ENCODE peak calls at places on chromosome 2, in five cellular contexts. One of them, this sample, is unnamed.

GRCh38 chr2:179805001-179805400 is 56.4 kb downstream of the ZNF385B start:
- DNase-seq in endothelial cell: no peak
- DNase-seq in psoas muscle: no peak
- DNase-seq in right lobe of liver: no peak
- DNase-seq in foreskin keratinocyte: no peak
- DNase-seq in this sample: no peak

GRCh38 chr2:205889073-205889472 is 196.9 kb downstream of the INO80D start:
- DNase-seq in endothelial cell: no peak
- DNase-seq in foreskin keratinocyte: peak
- DNase-seq in psoas muscle: no peak
- DNase-seq in right lobe of liver: no peak
- DNase-seq in this sample: no peak

GRCh38 chr2:149084924-149085795 is 46.7 kb downstream of the LYPD6B start:
- DNase-seq in foreskin keratinocyte: no peak
- DNase-seq in right lobe of liver: no peak
- DNase-seq in endothelial cell: no peak
- DNase-seq in psoas muscle: no peak
- DNase-seq in this sample: no peak

GRCh38 chr2:137380610-137381009 is 583.7 kb upstream of the HNMT start:
- DNase-seq in right lobe of liver: no peak
- DNase-seq in endothelial cell: no peak
- DNase-seq in psoas muscle: no peak
- DNase-seq in foreskin keratinocyte: peak
- DNase-seq in this sample: no peak

GRCh38 chr2:176161817-176162626 is 4.9 kb downstream of the HOXD3 start:
- DNase-seq in right lobe of liver: no peak
- DNase-seq in endothelial cell: no peak
- DNase-seq in foreskin keratinocyte: peak
- DNase-seq in psoas muscle: no peak
- DNase-seq in this sample: no peak

GRCh38 chr2:128413014-128413717 is 94.5 kb upstream of the HS6ST1 start:
- DNase-seq in right lobe of liver: no peak
- DNase-seq in psoas muscle: no peak
- DNase-seq in endothelial cell: no peak
- DNase-seq in foreskin keratinocyte: no peak
- DNase-seq in this sample: no peak

GRCh38 chr2:229921892-229922448 is at the start of gene TRIP12:
- DNase-seq in endothelial cell: peak
- DNase-seq in foreskin keratinocyte: peak
- DNase-seq in right lobe of liver: peak
- DNase-seq in psoas muscle: peak
- DNase-seq in this sample: peak

GRCh38 chr2:162607915-162608314 is 230.7 kb downstream of the KCNH7 start:
- DNase-seq in psoas muscle: no peak
- DNase-seq in foreskin keratinocyte: no peak
- DNase-seq in right lobe of liver: no peak
- DNase-seq in endothelial cell: no peak
- DNase-seq in this sample: no peak

GRCh38 chr2:101745711-101746694 is 48.5 kb downstream of the MAP4K4 start:
- DNase-seq in endothelial cell: no peak
- DNase-seq in psoas muscle: no peak
- DNase-seq in right lobe of liver: no peak
- DNase-seq in foreskin keratinocyte: peak
- DNase-seq in this sample: peak

GRCh38 chr2:162174778-162175177 is 22.7 kb upstream of the GCG start:
- DNase-seq in foreskin keratinocyte: no peak
- DNase-seq in psoas muscle: no peak
- DNase-seq in endothelial cell: no peak
- DNase-seq in right lobe of liver: no peak
- DNase-seq in this sample: peak

GRCh38 chr2:18750662-18751554 is 161.5 kb upstream of the NT5C1B start:
- DNase-seq in right lobe of liver: no peak
- DNase-seq in foreskin keratinocyte: peak
- DNase-seq in endothelial cell: no peak
- DNase-seq in psoas muscle: no peak
- DNase-seq in this sample: no peak

GRCh38 chr2:195819276-195819675 is 162.2 kb downstream of the SLC39A10 start:
- DNase-seq in right lobe of liver: no peak
- DNase-seq in foreskin keratinocyte: no peak
- DNase-seq in endothelial cell: no peak
- DNase-seq in psoas muscle: no peak
- DNase-seq in this sample: no peak

GRCh38 chr2:73716518-73717250 is 20.5 kb downstream of the TPRKB start:
- DNase-seq in psoas muscle: no peak
- DNase-seq in foreskin keratinocyte: no peak
- DNase-seq in right lobe of liver: no peak
- DNase-seq in endothelial cell: no peak
- DNase-seq in this sample: peak

GRCh38 chr2:40341198-40341597 is 110.7 kb downstream of the SLC8A1 start:
- DNase-seq in foreskin keratinocyte: no peak
- DNase-seq in endothelial cell: no peak
- DNase-seq in psoas muscle: no peak
- DNase-seq in right lobe of liver: no peak
- DNase-seq in this sample: no peak

GRCh38 chr2:9030882-9031645 is 27.6 kb upstream of the MBOAT2 start:
- DNase-seq in psoas muscle: no peak
- DNase-seq in right lobe of liver: no peak
- DNase-seq in endothelial cell: no peak
- DNase-seq in foreskin keratinocyte: no peak
- DNase-seq in this sample: no peak

GRCh38 chr2:164947281-164947680 is 8.0 kb downstream of the SLC38A11 start:
- DNase-seq in foreskin keratinocyte: no peak
- DNase-seq in psoas muscle: no peak
- DNase-seq in endothelial cell: no peak
- DNase-seq in right lobe of liver: no peak
- DNase-seq in this sample: no peak

GRCh38 chr2:101111917-101112771 is 39.0 kb downstream of the TBC1D8 start:
- DNase-seq in foreskin keratinocyte: no peak
- DNase-seq in right lobe of liver: no peak
- DNase-seq in psoas muscle: no peak
- DNase-seq in endothelial cell: no peak
- DNase-seq in this sample: peak

GRCh38 chr2:12502759-12503158 is 214.0 kb upstream of the TRIB2 start:
- DNase-seq in right lobe of liver: no peak
- DNase-seq in psoas muscle: no peak
- DNase-seq in foreskin keratinocyte: no peak
- DNase-seq in endothelial cell: no peak
- DNase-seq in this sample: no peak

GRCh38 chr2:101160454-101160853 is 9.3 kb upstream of the TBC1D8 start:
- DNase-seq in foreskin keratinocyte: peak
- DNase-seq in endothelial cell: no peak
- DNase-seq in psoas muscle: no peak
- DNase-seq in right lobe of liver: no peak
- DNase-seq in this sample: no peak

GRCh38 chr2:25297738-25298137 is 44.0 kb downstream of the DNMT3A start:
- DNase-seq in psoas muscle: no peak
- DNase-seq in foreskin keratinocyte: no peak
- DNase-seq in endothelial cell: no peak
- DNase-seq in right lobe of liver: no peak
- DNase-seq in this sample: no peak

GRCh38 chr2:201830666-201831065 is 24.3 kb downstream of the CDK15 start:
- DNase-seq in endothelial cell: no peak
- DNase-seq in right lobe of liver: no peak
- DNase-seq in psoas muscle: no peak
- DNase-seq in foreskin keratinocyte: no peak
- DNase-seq in this sample: no peak

GRCh38 chr2:178449700-178450573 is 1.0 kb downstream of the PRKRA start:
- DNase-seq in right lobe of liver: no peak
- DNase-seq in foreskin keratinocyte: peak
- DNase-seq in endothelial cell: no peak
- DNase-seq in psoas muscle: no peak
- DNase-seq in this sample: no peak

GRCh38 chr2:96264656-96265348 is 995 bp downstream of the TMEM127 start:
- DNase-seq in foreskin keratinocyte: peak
- DNase-seq in endothelial cell: peak
- DNase-seq in right lobe of liver: peak
- DNase-seq in psoas muscle: no peak
- DNase-seq in this sample: no peak

GRCh38 chr2:567496-567864 is 109.7 kb downstream of the TMEM18 start:
- DNase-seq in foreskin keratinocyte: no peak
- DNase-seq in endothelial cell: no peak
- DNase-seq in right lobe of liver: no peak
- DNase-seq in psoas muscle: no peak
- DNase-seq in this sample: no peak

GRCh38 chr2:64866797-64867196 is 122.4 kb upstream of the SLC1A4 start:
- DNase-seq in psoas muscle: peak
- DNase-seq in endothelial cell: no peak
- DNase-seq in foreskin keratinocyte: no peak
- DNase-seq in right lobe of liver: peak
- DNase-seq in this sample: peak
- TF ChIP-seq CTCF in psoas muscle: no peak
- TF ChIP-seq CTCF in endothelial cell: no peak
- TF ChIP-seq CTCF in foreskin keratinocyte: no peak
- TF ChIP-seq CTCF in right lobe of liver: no peak
- TF ChIP-seq CTCF in this sample: no peak

GRCh38 chr2:222942977-222943376 is 82.1 kb downstream of the ACSL3 start:
- DNase-seq in right lobe of liver: no peak
- DNase-seq in psoas muscle: no peak
- DNase-seq in endothelial cell: no peak
- DNase-seq in foreskin keratinocyte: no peak
- DNase-seq in this sample: no peak

GRCh38 chr2:222942556-222942955 is 81.7 kb downstream of the ACSL3 start:
- DNase-seq in endothelial cell: no peak
- DNase-seq in psoas muscle: no peak
- DNase-seq in right lobe of liver: no peak
- DNase-seq in foreskin keratinocyte: no peak
- DNase-seq in this sample: no peak

GRCh38 chr2:222944552-222944951 is 83.7 kb downstream of the ACSL3 start:
- DNase-seq in foreskin keratinocyte: no peak
- DNase-seq in endothelial cell: no peak
- DNase-seq in right lobe of liver: no peak
- DNase-seq in psoas muscle: no peak
- DNase-seq in this sample: no peak

GRCh38 chr2:222944971-222945740 is 84.3 kb downstream of the ACSL3 start:
- DNase-seq in endothelial cell: no peak
- DNase-seq in psoas muscle: no peak
- DNase-seq in right lobe of liver: no peak
- DNase-seq in foreskin keratinocyte: no peak
- DNase-seq in this sample: no peak

DNA sequence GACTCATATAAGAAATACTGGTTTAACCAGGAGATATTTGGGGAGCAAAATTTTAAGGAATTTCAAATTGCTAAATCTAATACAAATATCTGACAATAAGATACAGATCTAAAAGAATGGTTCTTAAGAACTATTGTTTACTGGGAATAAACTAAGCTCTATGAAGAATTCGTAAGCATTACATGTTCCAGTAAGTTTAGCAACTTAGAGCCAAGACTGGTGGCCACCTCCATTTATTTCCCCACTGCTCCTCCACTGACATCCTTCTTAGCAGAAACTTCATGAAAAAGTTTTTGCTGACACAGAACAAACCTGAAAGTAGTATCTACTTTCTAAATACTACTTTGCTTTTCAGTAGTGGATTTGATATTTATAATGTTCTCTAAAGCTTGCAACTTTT is 83.0 kb downstream of the ACSL3 start:
- DNase-seq in psoas muscle: no peak
- DNase-seq in endothelial cell: no peak
- DNase-seq in right lobe of liver: no peak
- DNase-seq in foreskin keratinocyte: peak
- DNase-seq in this sample: no peak
- TF ChIP-seq CTCF in psoas muscle: no peak
- TF ChIP-seq CTCF in endothelial cell: no peak
- TF ChIP-seq CTCF in right lobe of liver: no peak
- TF ChIP-seq CTCF in foreskin keratinocyte: no peak
- TF ChIP-seq CTCF in this sample: no peak

DNA sequence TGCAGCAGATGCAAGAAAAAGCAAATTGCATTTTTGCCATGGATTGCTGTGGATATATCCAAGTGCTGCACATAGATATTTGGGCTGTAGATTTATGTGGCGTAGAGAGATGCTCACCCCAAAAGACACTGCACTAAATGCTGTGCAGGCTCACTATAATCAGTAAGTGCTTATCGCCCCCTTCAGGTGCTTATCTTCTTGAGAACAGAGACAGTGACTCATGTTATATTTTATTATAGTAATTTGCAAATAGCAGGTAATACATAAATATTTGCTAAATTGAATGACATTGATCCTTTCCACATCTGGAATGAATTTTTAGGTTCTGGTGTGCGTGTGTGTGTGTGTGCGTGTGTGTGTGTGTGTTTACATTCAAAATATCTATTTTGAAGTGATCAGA is 36.8 kb upstream of the PLEKHM3 start:
- DNase-seq in psoas muscle: no peak
- DNase-seq in endothelial cell: peak
- DNase-seq in right lobe of liver: no peak
- DNase-seq in foreskin keratinocyte: peak
- DNase-seq in this sample: no peak
- TF ChIP-seq CTCF in psoas muscle: peak
- TF ChIP-seq CTCF in endothelial cell: peak
- TF ChIP-seq CTCF in right lobe of liver: peak
- TF ChIP-seq CTCF in foreskin keratinocyte: peak
- TF ChIP-seq CTCF in this sample: peak

GRCh38 chr2:95076705-95077520 is 44.7 kb downstream of the MRPS5 start:
- DNase-seq in foreskin keratinocyte: peak
- DNase-seq in right lobe of liver: peak
- DNase-seq in endothelial cell: peak
- DNase-seq in psoas muscle: peak
- DNase-seq in this sample: no peak

GRCh38 chr2:95072424-95072823 is 46.9 kb downstream of the MAL start:
- DNase-seq in foreskin keratinocyte: no peak
- DNase-seq in psoas muscle: no peak
- DNase-seq in right lobe of liver: no peak
- DNase-seq in endothelial cell: no peak
- DNase-seq in this sample: no peak

GRCh38 chr2:95073856-95074662 is 47.5 kb downstream of the MRPS5 start:
- DNase-seq in foreskin keratinocyte: no peak
- DNase-seq in right lobe of liver: no peak
- DNase-seq in endothelial cell: no peak
- DNase-seq in psoas muscle: no peak
- DNase-seq in this sample: no peak

GRCh38 chr2:95075440-95075885 is 46.1 kb downstream of the MRPS5 start:
- DNase-seq in foreskin keratinocyte: no peak
- DNase-seq in psoas muscle: no peak
- DNase-seq in endothelial cell: no peak
- DNase-seq in right lobe of liver: no peak
- DNase-seq in this sample: no peak

DNA sequence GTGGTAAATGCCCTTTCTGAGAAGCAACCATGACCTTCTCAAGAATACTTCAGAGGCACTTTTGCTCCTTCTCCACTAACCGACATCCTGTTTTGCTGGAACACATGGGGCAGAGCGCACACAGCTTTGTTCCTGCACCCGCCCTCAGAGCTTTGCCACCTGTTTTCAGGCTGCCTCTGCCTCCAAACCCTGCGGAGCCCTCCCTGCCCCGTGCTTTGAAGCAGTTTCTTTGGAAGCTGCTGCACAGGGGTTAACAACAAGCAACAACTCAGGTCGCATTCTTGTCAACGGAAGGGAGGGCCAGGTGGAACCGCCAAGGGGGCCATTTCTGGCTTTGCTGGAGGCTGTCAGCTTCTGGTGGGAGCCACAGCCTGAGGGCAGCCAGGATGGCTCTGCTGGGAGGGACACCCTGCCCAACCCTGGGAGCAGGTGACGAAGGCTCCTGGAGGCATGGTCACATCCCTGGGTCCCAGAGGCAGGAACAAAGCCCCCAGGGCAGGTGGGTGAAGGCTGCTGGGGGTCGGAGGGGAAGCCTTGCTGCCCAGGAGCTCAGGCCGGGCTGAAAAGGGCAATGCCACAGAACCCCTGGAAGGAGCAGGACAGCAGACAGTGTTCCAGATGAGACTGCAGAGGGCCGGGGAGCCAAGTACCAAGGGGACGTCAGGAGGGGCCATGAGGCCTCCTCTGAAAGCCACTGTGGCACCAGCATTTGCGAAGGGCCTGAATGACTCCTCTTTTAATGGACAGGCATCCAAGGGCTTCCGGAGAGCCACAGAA is 46.8 kb downstream of the MRPS5 start:
- DNase-seq in endothelial cell: no peak
- DNase-seq in foreskin keratinocyte: no peak
- DNase-seq in psoas muscle: no peak
- DNase-seq in right lobe of liver: no peak
- DNase-seq in this sample: no peak
- TF ChIP-seq CTCF in endothelial cell: no peak
- TF ChIP-seq CTCF in foreskin keratinocyte: no peak
- TF ChIP-seq CTCF in psoas muscle: no peak
- TF ChIP-seq CTCF in right lobe of liver: no peak
- TF ChIP-seq CTCF in this sample: no peak